ENCODE peak calls at places on chromosomes 6 and 20, in four cellular contexts. V, G, Q and D are unnamed samples.

GRCh38 chr20:57783956-57784837 is 74.4 kb upstream of the PMEPA1 start:
- DNase-seq in V (no peak), G (no peak), Q (no peak), D (no peak)

GRCh38 chr20:1822564-1823420 is 72.4 kb upstream of the SIRPA start:
- DNase-seq in V (no peak), G (no peak), Q (no peak), D (no peak)

GRCh38 chr6:125230674-125231073 is 71.1 kb downstream of the HDDC2 start:
- DNase-seq in V (no peak), G (no peak), Q (no peak), D (no peak)

GRCh38 chr6:150177260-150178246 is 34.7 kb downstream of the PPP1R14C start:
- DNase-seq in V (no peak), G (no peak), Q (no peak), D (no peak)

GRCh38 chr20:32368930-32369329 is 10.8 kb downstream of the ASXL1 start:
- DNase-seq in V (no peak), G (no peak), Q (no peak), D (no peak)

GRCh38 chr20:13819885-13820645 is 35.2 kb downstream of the NDUFAF5 start:
- DNase-seq in V (no peak), G (peak; percentile 19), Q (peak; percentile 77), D (peak; percentile 24)

GRCh38 chr20:60136640-60137411 is 178.6 kb downstream of the CDH26 start:
- DNase-seq in V (no peak), G (no peak), Q (no peak), D (no peak)

GRCh38 chr6:51495016-51495805 is 592.2 kb downstream of the PKHD1 start:
- DNase-seq in V (no peak), G (no peak), Q (no peak), D (no peak)

GRCh38 chr6:154457046-154457713 is 53.3 kb downstream of the CNKSR3 start:
- DNase-seq in V (no peak), G (no peak), Q (no peak), D (no peak)

GRCh38 chr6:72987305-72987704 is 238.0 kb downstream of the KHDC1L start:
- DNase-seq in V (no peak), G (no peak), Q (no peak), D (no peak)

GRCh38 chr6:36120539-36120938 is 9.8 kb upstream of the MAPK13 start:
- DNase-seq in V (no peak), G (no peak), Q (peak; percentile 51), D (no peak)

GRCh38 chr6:158911746-158912158 is 88.2 kb downstream of the RSPH3 start:
- DNase-seq in V (no peak), G (no peak), Q (no peak), D (no peak)

GRCh38 chr6:21375206-21375605 is 218.3 kb upstream of the SOX4 start:
- DNase-seq in V (no peak), G (no peak), Q (no peak), D (no peak)

GRCh38 chr6:37535701-37536461 is 36.2 kb upstream of the CCDC167 start:
- DNase-seq in V (no peak), G (no peak), Q (no peak), D (no peak)

GRCh38 chr20:50585214-50585613 is 75.0 kb downstream of the PTPN1 start:
- DNase-seq in V (no peak), G (no peak), Q (no peak), D (no peak)

DNA sequence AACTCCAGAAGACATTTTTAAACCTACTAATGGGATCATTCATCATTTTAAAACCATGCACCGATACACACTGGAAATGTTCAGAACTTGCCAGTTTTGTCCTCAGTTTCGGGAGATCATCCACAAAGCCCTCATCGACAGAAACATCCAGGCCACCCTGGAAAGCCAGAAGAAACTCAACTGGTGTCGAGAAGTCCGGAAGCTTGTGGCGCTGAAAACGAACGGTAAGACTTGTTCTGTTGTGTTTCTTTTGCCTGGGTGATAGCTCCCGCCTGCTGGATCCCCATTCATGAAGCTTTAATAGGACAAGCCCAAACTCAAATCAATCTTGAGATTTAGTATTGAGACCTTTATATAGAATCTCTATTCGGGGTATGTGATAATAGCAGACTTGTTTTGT is 4.2 kb downstream of the TNFAIP3 start:
- DNase-seq in V (no peak), G (no peak), Q (no peak), D (no peak)
- H3K4me3 ChIP-seq in V (peak overlapping the region; percentile 85), G (no peak overlapping the region), Q (peak overlapping the region; percentile 2), D (no peak overlapping the region)

DNA sequence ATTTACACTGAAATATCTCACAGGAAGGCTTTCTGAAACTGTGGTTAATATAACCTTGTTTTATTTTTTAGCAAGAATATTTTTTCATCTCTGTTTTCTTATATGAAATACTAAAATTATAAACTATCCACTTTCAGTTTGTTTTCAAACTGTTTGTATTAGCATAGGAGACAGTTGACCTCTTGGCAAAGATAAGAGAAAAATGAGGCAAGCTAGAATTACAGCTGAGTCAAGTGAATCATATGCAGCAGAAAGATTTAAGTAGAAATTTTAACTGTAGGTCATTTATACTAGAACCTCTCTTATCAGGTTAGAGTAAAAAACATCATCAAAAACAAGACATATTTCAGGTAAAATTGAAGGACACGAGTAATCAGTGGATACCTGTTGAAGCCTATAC is 792.6 kb downstream of the PHF3 start:
- DNase-seq in V (no peak), G (no peak), Q (no peak), D (no peak)
- TF ChIP-seq CTCF in V (no peak), G (no peak), Q (no peak), D (no peak)

DNA sequence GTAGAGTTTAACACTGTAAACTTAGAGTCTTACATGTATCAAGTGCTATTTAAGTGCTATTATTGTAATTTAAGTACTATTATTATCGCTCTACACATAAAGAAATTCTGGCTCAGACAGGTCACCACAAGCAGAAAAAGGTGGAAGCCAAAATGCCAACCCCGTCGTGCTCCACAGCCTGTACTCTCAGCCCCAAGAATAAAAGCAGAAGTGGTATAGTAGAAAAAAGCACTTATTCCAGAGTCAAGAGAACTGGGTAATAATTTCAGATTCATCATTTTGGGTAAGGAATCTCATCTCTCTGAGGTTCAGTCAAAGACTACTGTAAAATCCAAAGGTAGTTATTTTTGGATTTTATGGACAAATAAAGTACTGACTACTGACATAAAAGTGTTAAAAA is 946 bp downstream of the ZUP1 start:
- DNase-seq in V (no peak), G (no peak), Q (no peak), D (no peak)
- H3K4me3 ChIP-seq in V (peak overlapping the region; percentile 77), G (peak overlapping the region; percentile 86), Q (peak overlapping the region; percentile 79), D (peak overlapping the region; percentile 66)

DNA sequence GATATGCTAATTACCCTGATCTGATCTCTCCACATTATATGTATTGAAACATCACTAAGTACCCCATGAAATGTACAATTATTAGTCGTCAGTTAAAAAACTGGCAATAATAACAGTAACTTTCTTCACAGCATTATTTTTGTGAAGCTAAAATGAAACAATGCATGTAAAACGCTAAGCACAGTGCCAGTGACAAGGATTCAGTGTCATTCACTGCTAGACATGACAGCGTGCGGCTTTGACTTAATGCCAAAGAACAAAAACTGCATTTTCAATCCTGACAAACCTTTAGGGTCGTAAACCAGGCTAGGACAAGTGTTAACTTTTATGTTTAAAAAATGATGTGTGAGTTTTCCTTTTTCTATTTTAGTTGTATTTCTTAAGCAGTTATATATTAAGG is 8.8 kb upstream of the OPN5 start:
- DNase-seq in V (no peak), G (no peak), Q (no peak), D (no peak)
- TF ChIP-seq CTCF in V (no peak), G (no peak), Q (no peak), D (no peak)

DNA sequence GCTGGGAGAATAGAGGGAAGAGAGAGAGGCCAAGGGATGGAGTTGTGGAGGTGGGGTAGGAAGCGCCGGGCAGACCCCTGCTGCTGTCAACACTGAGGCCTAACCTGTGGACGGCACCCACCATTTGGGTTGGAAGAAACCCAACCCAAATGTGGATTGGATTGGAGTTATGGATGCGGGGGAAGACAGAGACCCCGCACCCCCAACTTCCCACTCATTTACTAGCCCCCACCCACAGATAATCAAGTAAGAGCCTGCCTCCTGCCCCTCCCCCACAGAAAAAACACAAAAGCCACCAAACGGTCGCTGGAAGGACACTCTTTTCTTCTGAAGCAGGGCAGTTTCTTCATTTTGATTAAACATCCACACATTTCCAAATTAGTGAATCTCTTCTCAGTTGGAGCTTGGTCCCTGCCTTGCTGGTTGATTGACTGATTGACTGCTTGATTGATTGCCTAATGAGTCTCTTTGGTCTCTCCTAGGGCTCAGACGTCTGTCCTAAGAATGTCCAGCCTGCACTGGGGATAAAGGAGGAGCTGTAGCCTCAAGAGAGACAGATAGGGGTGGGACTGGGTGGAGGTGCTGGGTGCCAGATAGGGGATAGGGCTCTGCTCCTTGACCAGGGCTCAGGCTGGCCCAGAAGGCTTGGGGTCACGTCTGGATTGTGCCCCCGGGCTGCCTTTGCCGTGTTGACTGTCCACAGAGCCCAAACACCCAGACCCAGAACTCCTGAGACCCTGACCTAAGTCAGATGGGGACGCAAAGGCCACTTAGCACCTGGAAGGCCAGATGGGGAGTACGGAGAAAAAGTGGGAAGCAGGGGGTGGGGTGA is 74.9 kb upstream of the FOXP4 start:
- DNase-seq in V (no peak), G (no peak), Q (no peak), D (no peak)
- H3K4me3 ChIP-seq in V (peak overlapping the region; percentile 60), G (no peak overlapping the region), Q (no peak overlapping the region), D (no peak overlapping the region)

DNA sequence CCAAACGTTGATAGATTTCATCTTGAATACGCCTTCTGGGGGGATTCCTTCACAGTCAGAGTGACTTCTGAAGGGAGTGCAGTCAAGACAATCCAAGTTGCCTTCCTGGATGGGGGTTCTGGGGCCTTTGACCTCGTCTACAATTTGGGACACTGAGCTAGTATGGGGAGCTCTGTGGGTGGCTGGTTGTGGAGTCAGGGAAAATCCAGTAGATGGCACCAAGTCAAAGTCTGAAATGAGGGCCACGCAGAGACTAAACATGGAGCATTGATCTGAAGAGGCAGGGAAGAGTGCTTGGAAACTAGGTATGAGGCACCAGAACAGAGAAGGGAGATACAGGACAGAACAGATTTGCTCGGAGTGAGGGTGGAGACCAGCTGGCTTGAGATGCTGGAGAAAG is 43.6 kb upstream of the CCN6 start:
- DNase-seq in V (no peak), G (no peak), Q (no peak), D (no peak)
- TF ChIP-seq CTCF in V (no peak), G (no peak), Q (no peak), D (no peak)

GRCh38 chr6:33076406-33076934 is 680 bp downstream of the HLA-DPB1 start:
- DNase-seq in V (no peak), G (no peak), Q (no peak), D (no peak)
- H3K4me3 ChIP-seq in V (peak overlapping the region; percentile 55), G (no peak overlapping the region), Q (no peak overlapping the region), D (no peak overlapping the region)

DNA sequence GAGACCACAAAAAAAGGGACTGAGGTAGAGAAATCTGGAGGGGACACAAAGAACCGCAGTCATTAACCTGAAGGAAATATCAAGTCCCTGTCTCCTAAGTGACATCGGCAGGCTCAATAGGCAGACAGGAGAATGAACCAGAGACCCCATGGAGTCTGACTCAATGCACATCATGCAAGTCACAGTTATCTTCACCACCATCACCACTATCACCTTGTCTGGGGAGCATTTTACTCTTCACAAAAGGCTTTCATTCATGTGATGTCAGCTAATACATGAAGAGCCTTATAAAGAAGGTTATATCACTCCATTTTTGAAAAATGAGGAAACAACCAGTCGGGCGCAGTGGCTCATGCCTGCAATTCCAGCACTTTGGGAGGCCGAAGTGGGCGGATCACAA is 4.4 kb downstream of the TAP1 start:
- DNase-seq in V (no peak), G (no peak), Q (no peak), D (no peak)
- TF ChIP-seq CTCF in V (no peak), G (no peak), Q (no peak), D (no peak)